ENCODE peak calls at places on chromosome 6, in four cellular contexts. P is G401, N is Daoy, T is skeletal muscle cell. L is an unnamed sample.

GRCh38 chr6:26329763-26330511 is 35.1 kb upstream of the BTN3A2 start:
- DNase-seq in T (no peak), P (peak; percentile 62), N (peak; percentile 78), L (no peak)

GRCh38 chr6:169589293-169589692 is 112.5 kb downstream of the WDR27 start:
- DNase-seq in P (no peak), T (no peak), N (peak; percentile 78), L (no peak)

GRCh38 chr6:21856844-21857243 is 263.3 kb downstream of the SOX4 start:
- DNase-seq in P (no peak), T (no peak), N (no peak), L (no peak)

GRCh38 chr6:55953384-55953783 is 78.0 kb upstream of the BMP5 start:
- DNase-seq in P (peak; percentile 81), T (peak; percentile 27), N (peak; percentile 11), L (no peak)

GRCh38 chr6:15770347-15771143 is 107.7 kb upstream of the DTNBP1 start:
- DNase-seq in T (no peak), N (peak; percentile 19), P (no peak), L (no peak)

GRCh38 chr6:139395891-139396299 is 21.4 kb upstream of the CITED2 start:
- DNase-seq in N (no peak), P (no peak), T (no peak), L (no peak)

GRCh38 chr6:130293800-130294199 is 71.0 kb upstream of the SAMD3 start:
- DNase-seq in N (no peak), P (peak; percentile 7), T (peak; percentile 23), L (no peak)

GRCh38 chr6:45231660-45232059 is 96.5 kb upstream of the RUNX2 start:
- DNase-seq in P (no peak), N (no peak), T (no peak), L (no peak)

GRCh38 chr6:1686117-1687098 is 76.7 kb downstream of the FOXC1 start:
- DNase-seq in P (no peak), N (peak; percentile 93), T (peak; percentile 88), L (no peak)

GRCh38 chr6:44227138-44227770 is 3.9 kb downstream of the SLC29A1 start:
- DNase-seq in T (no peak), N (no peak), P (peak; percentile 53), L (no peak)

GRCh38 chr6:94124333-94124732 is 705.0 kb upstream of the EPHA7 start:
- DNase-seq in N (no peak), T (no peak), P (no peak), L (no peak)

GRCh38 chr6:107275330-107275865 is 160.1 kb upstream of the BEND3 start:
- DNase-seq in N (peak; percentile 59), P (no peak), T (no peak), L (no peak)

GRCh38 chr6:111626446-111626845 is 20.8 kb upstream of the TRAF3IP2 start:
- DNase-seq in P (no peak), N (no peak), T (no peak), L (no peak)

GRCh38 chr6:158708239-158708638 is 58.4 kb downstream of the SYTL3 start:
- DNase-seq in N (peak; percentile 58), T (no peak), P (no peak), L (no peak)

GRCh38 chr6:13431861-13432465 is 55.4 kb downstream of the GFOD1 start:
- DNase-seq in P (no peak), T (no peak), N (peak; percentile 66), L (no peak)

GRCh38 chr6:143286280-143286795 is 164.2 kb downstream of the ADAT2 start:
- DNase-seq in N (no peak), P (no peak), T (peak; percentile 29), L (no peak)

GRCh38 chr6:148441454-148441911 is 98.8 kb downstream of the SASH1 start:
- DNase-seq in T (peak; percentile 58), N (peak; percentile 87), P (no peak), L (no peak)

GRCh38 chr6:34025851-34026250 is 120.0 kb downstream of the GRM4 start:
- DNase-seq in T (no peak), P (no peak), N (no peak), L (peak; percentile 31)

GRCh38 chr6:109706513-109706912 is 15.4 kb downstream of the FIG4 start:
- DNase-seq in P (no peak), N (no peak), T (no peak), L (no peak)

GRCh38 chr6:73204252-73204651 is 21.0 kb downstream of the KHDC1L start:
- DNase-seq in P (no peak), N (no peak), T (no peak), L (no peak)

GRCh38 chr6:51644426-51644825 is 443.0 kb downstream of the PKHD1 start:
- DNase-seq in P (no peak), N (peak; percentile 36), T (no peak), L (no peak)

GRCh38 chr6:11366934-11367637 is 134.6 kb upstream of the NEDD9 start:
- DNase-seq in N (peak; percentile 38), P (no peak), T (no peak), L (no peak)

GRCh38 chr6:157839606-157840005 is 16.6 kb downstream of the SNX9 start:
- DNase-seq in N (no peak), P (no peak), T (no peak), L (no peak)